ENCODE peak calls at places on chromosome 14, in eight cellular contexts. F is astrocyte of the spinal cord, X is mammary epithelial cell, O is fibroblast of lung, R is cardiac muscle cell, I is GM10248, K is pancreas, V is Peyer's patch. C is an unnamed sample.

GRCh38 chr14:51310453-51311074 is 70.5 kb downstream of the TMX1 start:
- DNase-seq in F (peak; percentile 69), X (no peak), O (peak; percentile 59), R (no peak), I (no peak), K (no peak), V (no peak), C (no peak)

GRCh38 chr14:105247715-105248367 is 492 bp upstream of the BTBD6 start:
- DNase-seq in F (no peak), X (no peak), O (no peak), R (no peak), I (no peak), K (no peak), V (no peak), C (no peak)

GRCh38 chr14:28058012-28058296 is 708.6 kb upstream of the FOXG1 start:
- DNase-seq in F (no peak), X (no peak), O (no peak), R (no peak), I (no peak), K (no peak), V (no peak), C (no peak)

GRCh38 chr14:95527392-95528002 is 7.4 kb upstream of the GLRX5 start:
- DNase-seq in F (peak; percentile 85), X (no peak), O (peak; percentile 91), R (no peak), I (peak; percentile 42), K (no peak), V (peak; percentile 72), C (peak; percentile 65)

GRCh38 chr14:34596891-34597290 is 33.1 kb downstream of the SNX6 start:
- DNase-seq in F (no peak), X (no peak), O (no peak), R (no peak), I (no peak), K (no peak), V (no peak), C (no peak)

GRCh38 chr14:91140672-91141071 is 26.8 kb downstream of the DGLUCY start:
- DNase-seq in F (peak; percentile 22), X (peak; percentile 59), O (peak; percentile 25), R (peak; percentile 26), I (no peak), K (no peak), V (no peak), C (no peak)

GRCh38 chr14:67514203-67514607 is 18.9 kb upstream of the PLEKHH1 start:
- DNase-seq in F (no peak), X (no peak), O (no peak), R (no peak), I (no peak), K (peak; percentile 44), V (no peak), C (no peak)

GRCh38 chr14:92656306-92656705 is 92.1 kb downstream of the LGMN start:
- DNase-seq in F (no peak), X (no peak), O (no peak), R (no peak), I (no peak), K (no peak), V (no peak), C (no peak)

GRCh38 chr14:55333785-55334485 is 62.7 kb downstream of the FBXO34 start:
- DNase-seq in F (peak; percentile 61), X (peak; percentile 12), O (peak; percentile 47), R (no peak), I (no peak), K (no peak), V (no peak), C (no peak)

GRCh38 chr14:34165847-34166340 is 215.0 kb upstream of the EGLN3 start:
- DNase-seq in F (no peak), X (no peak), O (no peak), R (no peak), I (no peak), K (no peak), V (no peak), C (no peak)

GRCh38 chr14:79708991-79709390 is 502.3 kb downstream of the DIO2 start:
- DNase-seq in F (no peak), X (no peak), O (no peak), R (no peak), I (no peak), K (no peak), V (no peak), C (no peak)

GRCh38 chr14:100406505-100407131 is 83.5 kb downstream of the SLC25A47 start:
- DNase-seq in F (peak; percentile 45), X (peak; percentile 65), O (peak; percentile 58), R (no peak), I (no peak), K (no peak), V (no peak), C (no peak)

GRCh38 chr14:64654072-64654899 is 49.9 kb upstream of the PLEKHG3 start:
- DNase-seq in F (peak; percentile 94), X (peak; percentile 91), O (peak; percentile 89), R (no peak), I (no peak), K (no peak), V (no peak), C (no peak)

GRCh38 chr14:88281447-88281846 is 41.6 kb downstream of the KCNK10 start:
- DNase-seq in F (no peak), X (no peak), O (no peak), R (no peak), I (no peak), K (no peak), V (no peak), C (no peak)

GRCh38 chr14:21049263-21049662 is 7.1 kb downstream of the RNASE7 start:
- DNase-seq in F (no peak), X (peak; percentile 64), O (peak; percentile 10), R (no peak), I (no peak), K (no peak), V (no peak), C (no peak)

GRCh38 chr14:81710232-81710845 is 176.7 kb upstream of the SEL1L start:
- DNase-seq in F (peak; percentile 4), X (peak; percentile 20), O (peak; percentile 11), R (peak; percentile 62), I (no peak), K (no peak), V (no peak), C (no peak)

DNA sequence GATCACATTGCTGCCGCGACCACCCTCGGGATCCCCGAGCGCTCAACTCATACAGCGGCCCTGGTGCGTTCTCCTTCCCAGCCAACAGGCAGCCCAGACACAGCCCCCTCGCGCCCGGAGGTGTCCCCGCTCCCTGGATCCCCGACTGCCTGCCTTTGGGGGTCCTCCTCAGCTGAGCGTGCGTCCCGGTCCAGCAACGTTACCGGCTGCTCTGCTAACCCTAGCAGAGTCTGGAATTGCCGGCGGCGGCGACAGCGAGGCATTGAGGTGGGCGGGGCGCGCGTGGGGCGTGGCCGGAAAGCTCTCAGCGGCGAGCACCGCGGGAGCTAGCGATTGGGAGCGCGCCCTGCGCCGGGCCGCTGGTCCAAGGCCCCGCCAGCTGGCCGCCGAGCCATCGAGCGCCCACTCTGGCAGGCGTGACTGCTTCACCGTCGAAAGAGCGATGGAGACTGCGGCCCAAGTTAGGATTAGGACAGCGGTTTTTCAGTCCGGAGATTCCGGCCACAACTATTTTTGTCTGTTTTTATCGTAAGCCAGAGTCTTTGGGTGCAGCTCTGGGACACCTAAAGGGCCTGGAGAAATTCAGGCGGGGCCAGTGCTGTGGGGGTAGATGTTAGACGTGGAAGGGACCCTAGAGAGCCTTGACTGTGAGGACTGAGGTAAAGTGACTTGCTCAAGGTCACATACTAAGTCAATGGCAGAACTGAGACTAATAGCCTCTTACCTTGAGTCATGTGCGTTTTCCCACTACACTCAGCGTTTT is at the start of gene HEATR5A:
- DNase-seq in F (peak; percentile 97), X (peak; percentile 94), O (peak; percentile 95), R (peak; percentile 97), I (peak; percentile 95), K (peak; percentile 97), V (peak; percentile 92), C (peak; percentile 90)
- TF ChIP-seq CTCF in F (peak; percentile 27), X (no peak), O (no peak), R (peak; percentile 25), I (peak; percentile 14), K (no peak), V (peak; percentile 37), C (peak; percentile 18)

DNA sequence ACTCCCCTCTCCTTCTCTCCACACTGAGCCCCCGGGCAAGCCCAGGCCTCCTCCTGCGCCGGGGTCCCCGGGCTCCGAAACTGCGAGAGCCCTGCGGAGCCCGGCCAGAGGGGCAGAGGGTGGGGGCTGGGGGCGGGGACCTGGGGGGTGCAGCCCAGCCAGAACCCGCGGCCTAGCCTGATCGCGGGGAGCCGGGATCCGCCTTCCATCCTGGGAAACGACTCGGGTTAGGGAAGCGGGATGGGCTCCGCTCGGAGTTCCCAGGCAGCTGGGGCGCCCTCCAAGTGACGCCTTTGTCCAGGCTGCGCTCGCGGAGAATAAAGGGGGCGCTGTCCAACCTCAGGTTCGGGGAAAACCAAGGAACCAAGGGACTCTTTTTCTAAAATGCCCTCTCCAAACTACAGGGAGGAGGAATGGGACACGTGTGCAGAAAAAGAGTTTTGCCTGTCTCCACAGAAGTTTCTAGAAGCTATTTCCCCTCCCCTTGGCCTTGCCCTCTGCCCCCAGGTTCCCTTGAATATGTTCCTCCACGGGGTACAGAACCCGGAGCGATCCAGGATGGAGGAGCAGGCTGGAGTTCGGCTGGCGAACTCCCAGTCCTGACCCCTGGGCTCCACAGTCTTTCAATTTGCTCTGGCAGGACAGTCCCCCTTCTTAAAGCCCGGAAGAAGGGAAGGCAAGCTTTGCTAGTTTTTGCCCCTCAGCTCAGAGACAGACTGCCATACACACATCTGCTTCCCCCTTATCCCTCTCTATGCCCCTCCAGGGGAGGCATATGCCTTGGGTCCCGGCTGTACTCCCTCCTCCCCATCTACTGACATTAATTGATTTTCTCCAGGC is 13.9 kb downstream of the NKX2-1 start:
- DNase-seq in F (no peak), X (no peak), O (no peak), R (peak; percentile 54), I (peak; percentile 8), K (no peak), V (no peak), C (no peak)
- TF ChIP-seq CTCF in F (no peak), X (peak; percentile 5), O (no peak), R (no peak), I (no peak), K (no peak), V (no peak), C (no peak)

GRCh38 chr14:75401356-75401755 is 26.5 kb upstream of the JDP2 start:
- DNase-seq in F (peak; percentile 24), X (no peak), O (peak; percentile 33), R (no peak), I (no peak), K (no peak), V (no peak), C (peak; percentile 32)

GRCh38 chr14:75402867-75403413 is 24.9 kb upstream of the JDP2 start:
- DNase-seq in F (no peak), X (no peak), O (no peak), R (no peak), I (no peak), K (no peak), V (no peak), C (no peak)

GRCh38 chr14:75404843-75405242 is 23.0 kb upstream of the JDP2 start:
- DNase-seq in F (no peak), X (no peak), O (no peak), R (no peak), I (no peak), K (no peak), V (no peak), C (no peak)

GRCh38 chr14:75409425-75410205 is 18.2 kb upstream of the JDP2 start:
- DNase-seq in F (no peak), X (no peak), O (no peak), R (no peak), I (no peak), K (no peak), V (no peak), C (no peak)

GRCh38 chr14:75406102-75406501 is 21.7 kb upstream of the JDP2 start:
- DNase-seq in F (no peak), X (no peak), O (no peak), R (no peak), I (no peak), K (no peak), V (no peak), C (no peak)
- TF ChIP-seq CTCF in F (no peak), X (no peak), O (no peak), R (no peak), I (no peak), K (no peak), V (no peak), C (no peak)

GRCh38 chr14:23006544-23007419 is 3.2 kb downstream of the C14orf93 start:
- DNase-seq in F (peak; percentile 98), X (peak; percentile 97), O (peak; percentile 98), R (peak; percentile 96), I (peak; percentile 97), K (peak; percentile 95), V (peak; percentile 94), C (peak; percentile 93)
- TF ChIP-seq CTCF in F (peak; percentile 29), X (peak; percentile 43), O (peak; percentile 10), R (peak; percentile 29), I (no peak), K (no peak), V (no peak), C (peak; percentile 34)